ENCODE peak calls at places on chromosomes 7 and 10, in eight cellular contexts. M is stimulated activated naive CD4-positive, alpha-beta T cell; I is NCI-H187 treated with DMSO at 0.1 percent for 48 hours; L is left cardiac atrium; B is ovary; Y is activated naive CD4-positive, alpha-beta T cell treated with Interleukin-2 at 50 U/mL for 16 hours; N is stimulated activated CD4-positive, alpha-beta T cell treated with anti-CD3 and anti-CD28 coated beads, Interleukin-15, amount 100 ng/mL, for 24 hours; U is H54. G is an unnamed sample.

GRCh38 chr10:63910806-63911205 is 389.6 kb downstream of the REEP3 start:
- DNase-seq in M (no peak), I (no peak), L (no peak), B (no peak), Y (no peak), N (no peak), U (no peak), G (no peak)

GRCh38 chr7:23298141-23298851 is 843 bp upstream of the MALSU1 start:
- DNase-seq in M (no peak), I (no peak), L (no peak), B (peak), Y (no peak), N (no peak), U (peak), G (peak)

GRCh38 chr7:143375298-143376034 is 5.7 kb upstream of the ZYX start:
- DNase-seq in M (peak), I (no peak), L (no peak), B (no peak), Y (no peak), N (no peak), U (no peak), G (no peak)

GRCh38 chr7:46028246-46028645 is 107.2 kb upstream of the IGFBP3 start:
- DNase-seq in M (no peak), I (no peak), L (no peak), B (no peak), Y (no peak), N (no peak), U (no peak), G (no peak)

GRCh38 chr7:22138106-22138505 is 192.4 kb upstream of the CDCA7L start:
- DNase-seq in M (no peak), I (no peak), L (no peak), B (no peak), Y (no peak), N (no peak), U (no peak), G (no peak)

GRCh38 chr10:102714621-102715455 is at the start of gene SFXN2:
- DNase-seq in M (peak), I (no peak), L (no peak), B (no peak), Y (peak), N (peak), U (no peak), G (no peak)

GRCh38 chr7:28112056-28112455 is 68.5 kb downstream of the JAZF1 start:
- DNase-seq in M (no peak), I (no peak), L (no peak), B (no peak), Y (no peak), N (no peak), U (no peak), G (no peak)

GRCh38 chr7:75638607-75639070 is 100.1 kb downstream of the HIP1 start:
- DNase-seq in M (peak), I (no peak), L (peak), B (peak), Y (no peak), N (no peak), U (peak), G (no peak)

G was measured in kidney epithelial cell.